ENCODE peak calls at places on chromosomes 7 and 10, in six cellular contexts. B is effector CD4-positive, alpha-beta T cell; Y is endothelial cell; Z is NCI-H510A; D is NCI-H460; E is activated CD8-positive, alpha-beta memory T cell treated with anti-CD3 and anti-CD28 coated beads for 24 hours. H is an unnamed sample.

GRCh38 chr10:13745271-13745670 is 158.5 kb downstream of the PRPF18 start:
- DNase-seq in B (no peak), Y (no peak), Z (no peak), D (no peak), E (no peak), H (no peak)

GRCh38 chr10:77004917-77005564 is 632.6 kb downstream of the KCNMA1 start:
- DNase-seq in B (no peak), Y (peak), Z (no peak), D (peak), E (no peak), H (peak)

GRCh38 chr10:131000737-131001136 is 310.8 kb downstream of the TCERG1L start:
- DNase-seq in B (no peak), Y (no peak), Z (no peak), D (no peak), E (peak), H (no peak)

GRCh38 chr10:5532618-5533097 is 7.9 kb downstream of the CALML3 start:
- DNase-seq in B (no peak), Y (no peak), Z (no peak), D (no peak), E (no peak), H (no peak)

GRCh38 chr10:132942101-132942739 is at the start of gene CFAP46:
- DNase-seq in B (no peak), Y (peak), Z (no peak), D (peak), E (no peak), H (peak)

GRCh38 chr7:50869108-50869716 is 86.5 kb upstream of the GRB10 start:
- DNase-seq in B (no peak), Y (no peak), Z (no peak), D (peak), E (no peak), H (no peak)

GRCh38 chr10:109592391-109592790 is 330.9 kb downstream of the XPNPEP1 start:
- DNase-seq in B (no peak), Y (no peak), Z (no peak), D (no peak), E (no peak), H (no peak)

GRCh38 chr7:47659664-47660462 is 78.0 kb upstream of the TNS3 start:
- DNase-seq in B (no peak), Y (no peak), Z (no peak), D (no peak), E (no peak), H (no peak)

GRCh38 chr10:12826800-12827372 is 174.6 kb downstream of the CCDC3 start:
- DNase-seq in B (no peak), Y (no peak), Z (no peak), D (no peak), E (no peak), H (no peak)

GRCh38 chr7:81865754-81866153 is 95.9 kb upstream of the HGF start:
- DNase-seq in B (no peak), Y (no peak), Z (no peak), D (no peak), E (no peak), H (no peak)

GRCh38 chr10:15381420-15381819 is 10.3 kb upstream of the FAM171A1 start:
- DNase-seq in B (no peak), Y (no peak), Z (no peak), D (no peak), E (no peak), H (no peak)

GRCh38 chr10:71533936-71534335 is 137.2 kb downstream of the CDH23 start:
- DNase-seq in B (no peak), Y (no peak), Z (no peak), D (no peak), E (no peak), H (no peak)

GRCh38 chr7:26426096-26426495 is 134.4 kb downstream of the SNX10 start:
- DNase-seq in B (no peak), Y (no peak), Z (peak), D (no peak), E (no peak), H (no peak)

GRCh38 chr7:111486472-111487142 is 75.7 kb downstream of the IMMP2L start:
- DNase-seq in B (no peak), Y (peak), Z (no peak), D (peak), E (no peak), H (no peak)

GRCh38 chr10:75266945-75267344 is 31.2 kb upstream of the COMTD1 start:
- DNase-seq in B (no peak), Y (no peak), Z (no peak), D (no peak), E (no peak), H (no peak)

GRCh38 chr7:117085275-117085674 is 132.0 kb downstream of the ST7 start:
- DNase-seq in B (no peak), Y (no peak), Z (no peak), D (no peak), E (no peak), H (no peak)

GRCh38 chr7:142568430-142569097 is 180.7 kb upstream of the PRSS1 start:
- DNase-seq in B (no peak), Y (no peak), Z (no peak), D (no peak), E (no peak), H (no peak)

GRCh38 chr10:86969421-86970041 is 1.2 kb downstream of the ADIRF start:
- DNase-seq in B (no peak), Y (no peak), Z (no peak), D (no peak), E (no peak), H (no peak)

GRCh38 chr10:93513091-93513490 is 16.7 kb downstream of the CEP55 start:
- DNase-seq in B (no peak), Y (no peak), Z (no peak), D (no peak), E (no peak), H (no peak)

GRCh38 chr7:128215739-128216138 is 25.3 kb upstream of the LEP start:
- DNase-seq in B (no peak), Y (no peak), Z (no peak), D (no peak), E (no peak), H (no peak)

GRCh38 chr7:16644157-16644556 is 1.4 kb downstream of the ANKMY2 start:
- DNase-seq in B (no peak), Y (no peak), Z (no peak), D (no peak), E (no peak), H (no peak)

GRCh38 chr7:115274-115911 is 77.0 kb upstream of the FAM20C start:
- DNase-seq in B (no peak), Y (no peak), Z (no peak), D (no peak), E (no peak), H (peak)

GRCh38 chr7:108104324-108104723 is 25.8 kb downstream of the LAMB4 start:
- DNase-seq in B (no peak), Y (no peak), Z (no peak), D (no peak), E (no peak), H (no peak)

H was measured in C1 segment of cervical spinal cord.